ENCODE peak calls at places on chromosomes 4 and X, in four cellular contexts. J, T, P and R are unnamed samples.

GRCh38 chr4:109005523-109005922 is 242.7 kb upstream of the ETNPPL start:
- DNase-seq in T (no peak), J (no peak), P (no peak), R (no peak)

GRCh38 chr4:108018038-108018883 is 28.6 kb downstream of the HADH start:
- DNase-seq in T (peak; percentile 85), P (peak; percentile 72), J (peak; percentile 84), R (peak; percentile 58)

GRCh38 chr4:180057891-180058643 is 2185.1 kb upstream of the TENM3 start:
- DNase-seq in P (peak; percentile 53), T (no peak), J (peak; percentile 53), R (no peak)

GRCh38 chr4:94536649-94537464 is 85.1 kb downstream of the PDLIM5 start:
- DNase-seq in T (no peak), P (no peak), J (no peak), R (no peak)

GRCh38 chr4:13160906-13161305 is 323.2 kb downstream of the RAB28 start:
- DNase-seq in J (no peak), T (no peak), P (no peak), R (no peak)

GRCh38 chr4:81040175-81040659 is 9.7 kb downstream of the BMP3 start:
- DNase-seq in P (peak; percentile 15), T (peak; percentile 31), J (no peak), R (no peak)

GRCh38 chr4:162456106-162456505 is 292.3 kb upstream of the FSTL5 start:
- DNase-seq in J (no peak), T (no peak), P (no peak), R (no peak)

GRCh38 chr4:121599049-121599448 is 97.7 kb downstream of the ANXA5 start:
- DNase-seq in P (no peak), J (no peak), T (no peak), R (no peak)

GRCh38 chrX:131393426-131393825 is 104.3 kb upstream of the IGSF1 start:
- DNase-seq in J (no peak), P (no peak), T (no peak), R (no peak)

GRCh38 chrX:8607326-8607725 is 124.6 kb downstream of the ANOS1 start:
- DNase-seq in J (no peak), P (no peak), T (no peak), R (no peak)

GRCh38 chrX:110944323-110944761 is 148.7 kb upstream of the CHRDL1 start:
- DNase-seq in T (no peak), J (peak; percentile 28), P (peak; percentile 76), R (no peak)

GRCh38 chr4:2837904-2838496 is 5.6 kb upstream of the ADD1 start:
- DNase-seq in T (no peak), J (no peak), P (peak; percentile 30), R (no peak)

GRCh38 chrX:14963447-14964236 is 90.4 kb downstream of the MOSPD2 start:
- DNase-seq in T (no peak), J (no peak), P (no peak), R (no peak)

GRCh38 chrX:9873952-9874351 is 87.7 kb downstream of the SHROOM2 start:
- DNase-seq in P (peak; percentile 37), J (peak; percentile 32), T (peak; percentile 35), R (peak; percentile 24)

GRCh38 chrX:78886550-78886949 is 58.6 kb upstream of the P2RY10 start:
- DNase-seq in J (no peak), P (peak; percentile 5), T (no peak), R (no peak)

GRCh38 chr4:182212211-182212761 is 30.9 kb upstream of the TENM3 start:
- DNase-seq in J (no peak), P (peak; percentile 77), T (no peak), R (no peak)

GRCh38 chrX:38999967-39000745 is 198.9 kb downstream of the MID1IP1 start:
- DNase-seq in P (peak; percentile 39), T (no peak), J (no peak), R (no peak)

GRCh38 chrX:118847676-118848075 is 24.1 kb downstream of the ZCCHC12 start:
- DNase-seq in J (no peak), P (peak; percentile 61), T (peak; percentile 65), R (peak; percentile 34)

GRCh38 chrX:42752730-42753129 is 25.2 kb downstream of the PPP1R2C start:
- DNase-seq in T (no peak), P (no peak), J (no peak), R (no peak)

GRCh38 chrX:47543496-47543895 is 17.5 kb upstream of the ARAF start:
- DNase-seq in J (no peak), T (no peak), P (no peak), R (no peak)

GRCh38 chrX:40008841-40009461 is 88.8 kb downstream of the BCOR start:
- DNase-seq in T (no peak), J (peak; percentile 36), P (peak; percentile 82), R (no peak)

GRCh38 chrX:15864629-15865028 is 10.0 kb upstream of the AP1S2 start:
- DNase-seq in P (no peak), J (no peak), T (no peak), R (no peak)

GRCh38 chrX:131763674-131764073 is 219.8 kb downstream of the OR13H1 start:
- DNase-seq in P (peak; percentile 29), T (no peak), J (no peak), R (no peak)

GRCh38 chr4:4613641-4614286 is 71.9 kb upstream of the STX18 start:
- DNase-seq in J (no peak), P (no peak), T (no peak), R (no peak)

GRCh38 chrX:76183289-76184057 is 10.6 kb downstream of the PBDC1 start:
- DNase-seq in T (no peak), J (no peak), P (no peak), R (peak; percentile 59)

DNA sequence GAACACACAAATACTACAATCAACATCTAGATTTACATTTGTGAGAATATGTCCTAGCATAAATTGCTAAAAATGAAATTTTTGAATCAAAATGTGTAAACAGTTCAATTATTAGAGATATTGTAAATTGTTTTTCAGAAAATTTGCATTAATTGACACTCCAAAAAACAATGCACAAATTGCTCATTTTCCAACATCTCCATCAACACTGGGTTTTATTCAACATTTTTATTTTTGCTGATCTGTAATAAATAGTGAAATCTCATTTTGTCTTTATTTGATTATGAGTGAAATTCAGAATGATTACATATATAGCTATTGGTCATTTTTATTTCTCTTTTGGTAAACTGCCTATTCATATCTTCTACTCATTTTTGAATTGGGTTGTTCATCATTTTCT is 120.0 kb upstream of the GRIA3 start:
- DNase-seq in P (no peak), J (no peak), T (no peak), R (no peak)
- TF ChIP-seq FOXJ3 in P (no peak), J (no peak), T (no peak), R (no peak)

GRCh38 chr4:8770518-8771257 is 101.0 kb downstream of the HMX1 start:
- DNase-seq in T (no peak), J (no peak), P (no peak), R (no peak)
- TF ChIP-seq FOXJ3 in T (no peak), J (no peak), P (no peak), R (no peak)

GRCh38 chrX:96722793-96723192 is 38.2 kb downstream of the DIAPH2 start:
- DNase-seq in J (no peak), T (no peak), P (no peak), R (no peak)
- TF ChIP-seq FOXJ3 in J (no peak), T (no peak), P (no peak), R (no peak)

DNA sequence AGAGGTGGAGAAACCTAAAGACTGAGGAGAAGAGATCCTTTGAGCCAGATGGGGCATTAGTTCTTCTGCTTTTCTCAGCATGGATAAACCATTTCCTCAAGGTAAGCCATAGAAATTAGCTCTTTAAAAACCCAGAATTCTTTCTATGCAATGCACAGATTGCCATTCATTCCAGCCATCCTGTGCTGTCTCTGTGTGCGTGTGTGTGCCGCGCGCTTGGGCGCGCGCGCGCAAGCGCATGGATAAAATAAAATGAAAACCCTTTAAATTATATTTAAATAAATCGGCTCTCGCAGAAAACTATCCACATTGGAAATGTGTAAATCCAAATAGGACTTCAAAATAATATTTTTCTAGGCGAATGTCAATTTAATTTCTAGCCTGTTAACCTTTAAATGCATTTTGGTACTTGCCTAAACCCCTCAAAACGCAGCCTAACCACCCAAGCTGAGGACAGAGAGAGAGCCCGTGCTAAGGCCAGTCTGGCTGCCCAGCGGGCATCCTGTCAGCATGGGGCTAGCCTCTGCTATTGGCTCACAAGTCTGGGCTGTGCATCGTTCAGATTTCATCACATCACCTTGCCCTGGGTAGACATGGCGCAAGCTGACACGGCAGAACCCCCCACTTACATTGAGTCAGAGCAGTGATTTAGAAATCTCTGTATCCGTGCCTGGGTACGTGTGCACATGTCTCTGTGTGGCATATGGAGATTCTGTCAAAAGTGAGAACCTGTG is 112.9 kb upstream of the VAMP7 start:
- DNase-seq in P (peak; percentile 14), J (no peak), T (no peak), R (no peak)
- TF ChIP-seq FOXJ3 in P (no peak), J (no peak), T (no peak), R (no peak)

GRCh38 chr4:87030606-87031441 is 96.0 kb downstream of the AFF1 start:
- DNase-seq in T (peak; percentile 83), P (peak; percentile 66), J (no peak), R (no peak)
- TF ChIP-seq FOXJ3 in T (no peak), P (peak; percentile 48), J (no peak), R (no peak)

DNA sequence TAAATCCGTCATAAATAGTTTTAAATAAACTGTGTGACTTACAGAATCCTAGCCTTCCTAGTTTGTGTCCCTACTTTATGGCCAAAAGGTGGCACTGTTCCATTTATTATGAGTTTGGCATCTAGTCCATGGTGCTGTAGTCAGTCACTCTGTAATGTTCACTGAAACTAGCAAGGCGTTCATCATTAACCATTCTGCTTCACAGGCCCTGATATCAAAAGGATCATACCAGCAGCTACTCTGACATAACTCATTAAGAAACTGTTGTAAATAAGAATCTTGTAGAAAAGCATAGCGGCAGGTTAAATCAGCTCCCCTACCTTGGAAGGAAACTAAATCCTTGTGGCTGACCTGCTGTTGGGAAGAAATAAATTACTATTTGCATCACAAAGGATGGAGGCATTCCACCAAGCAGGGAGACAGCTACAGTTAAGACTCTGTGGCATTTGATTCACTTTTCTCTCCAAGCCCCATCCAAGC is 919.6 kb upstream of the DIAPH2 start:
- DNase-seq in T (peak; percentile 14), J (no peak), P (peak; percentile 14), R (peak; percentile 4)
- TF ChIP-seq FOXJ3 in T (no peak), J (no peak), P (no peak), R (no peak)

GRCh38 chr4:169220854-169221311 is 49.9 kb downstream of the SH3RF1 start:
- DNase-seq in T (no peak), P (no peak), J (no peak), R (no peak)
- TF ChIP-seq FOXJ3 in T (no peak), P (no peak), J (no peak), R (no peak)

GRCh38 chrX:49627030-49627777 is 28.4 kb downstream of the GAGE1 start:
- DNase-seq in T (peak; percentile 67), J (peak; percentile 56), P (peak; percentile 52), R (peak; percentile 6)
- TF ChIP-seq FOXJ3 in T (no peak), J (no peak), P (no peak), R (no peak)

GRCh38 chr4:134762053-134762452 is 560.5 kb upstream of the PABPC4L start:
- DNase-seq in P (peak; percentile 4), J (peak; percentile 33), T (peak; percentile 5), R (peak; percentile 1)
- TF ChIP-seq FOXJ3 in P (no peak), J (no peak), T (no peak), R (no peak)